ENCODE peak calls at places on chromosomes 5 and 9, in ten cellular contexts. One of them, this sample, is unnamed.

GRCh38 chr5:169424956-169425318 is 124.0 kb upstream of the SLIT3 start:
- DNase-seq in SK-N-SH: no peak
- DNase-seq in PC-3: no peak
- DNase-seq in MM.1S: no peak
- DNase-seq in upper lobe of right lung: no peak
- DNase-seq in CD8-positive, alpha-beta T cell: no peak
- DNase-seq in psoas muscle: no peak
- DNase-seq in foreskin fibroblast: peak
- DNase-seq in MCF 10A: no peak
- DNase-seq in GM12865: no peak
- DNase-seq in this sample: no peak

GRCh38 chr9:33192493-33193245 is 25.5 kb upstream of the B4GALT1 start:
- DNase-seq in CD8-positive, alpha-beta T cell: no peak
- DNase-seq in foreskin fibroblast: peak
- DNase-seq in upper lobe of right lung: no peak
- DNase-seq in GM12865: no peak
- DNase-seq in PC-3: no peak
- DNase-seq in MCF 10A: no peak
- DNase-seq in psoas muscle: no peak
- DNase-seq in MM.1S: no peak
- DNase-seq in SK-N-SH: no peak
- DNase-seq in this sample: no peak

GRCh38 chr9:13445123-13445522 is 165.6 kb upstream of the MPDZ start:
- DNase-seq in PC-3: no peak
- DNase-seq in upper lobe of right lung: no peak
- DNase-seq in foreskin fibroblast: no peak
- DNase-seq in psoas muscle: peak
- DNase-seq in CD8-positive, alpha-beta T cell: no peak
- DNase-seq in SK-N-SH: no peak
- DNase-seq in GM12865: no peak
- DNase-seq in MM.1S: no peak
- DNase-seq in MCF 10A: no peak
- DNase-seq in this sample: no peak

GRCh38 chr5:151223447-151224264 is at the start of gene CCDC69:
- DNase-seq in SK-N-SH: peak
- DNase-seq in psoas muscle: peak
- DNase-seq in foreskin fibroblast: peak
- DNase-seq in MCF 10A: peak
- DNase-seq in GM12865: peak
- DNase-seq in CD8-positive, alpha-beta T cell: peak
- DNase-seq in MM.1S: peak
- DNase-seq in PC-3: peak
- DNase-seq in upper lobe of right lung: peak
- DNase-seq in this sample: peak

GRCh38 chr5:91384671-91385430 is 1.7 kb upstream of the ARRDC3 start:
- DNase-seq in PC-3: peak
- DNase-seq in foreskin fibroblast: peak
- DNase-seq in SK-N-SH: peak
- DNase-seq in MCF 10A: peak
- DNase-seq in CD8-positive, alpha-beta T cell: no peak
- DNase-seq in psoas muscle: no peak
- DNase-seq in MM.1S: peak
- DNase-seq in GM12865: peak
- DNase-seq in upper lobe of right lung: no peak
- DNase-seq in this sample: peak

GRCh38 chr9:25677301-25678146 is 720 bp downstream of the TUSC1 start:
- DNase-seq in foreskin fibroblast: peak
- DNase-seq in PC-3: peak
- DNase-seq in GM12865: no peak
- DNase-seq in MCF 10A: peak
- DNase-seq in CD8-positive, alpha-beta T cell: no peak
- DNase-seq in SK-N-SH: peak
- DNase-seq in upper lobe of right lung: peak
- DNase-seq in MM.1S: no peak
- DNase-seq in psoas muscle: peak
- DNase-seq in this sample: peak

GRCh38 chr5:132250547-132250946 is 6.9 kb upstream of the PDLIM4 start:
- DNase-seq in MM.1S: no peak
- DNase-seq in MCF 10A: no peak
- DNase-seq in SK-N-SH: no peak
- DNase-seq in upper lobe of right lung: peak
- DNase-seq in PC-3: no peak
- DNase-seq in foreskin fibroblast: no peak
- DNase-seq in GM12865: no peak
- DNase-seq in CD8-positive, alpha-beta T cell: no peak
- DNase-seq in psoas muscle: no peak
- DNase-seq in this sample: no peak

GRCh38 chr5:142192799-142193428 is 84.3 kb downstream of the NDFIP1 start:
- DNase-seq in foreskin fibroblast: no peak
- DNase-seq in upper lobe of right lung: no peak
- DNase-seq in GM12865: no peak
- DNase-seq in MM.1S: no peak
- DNase-seq in psoas muscle: no peak
- DNase-seq in MCF 10A: no peak
- DNase-seq in PC-3: no peak
- DNase-seq in SK-N-SH: no peak
- DNase-seq in CD8-positive, alpha-beta T cell: no peak
- DNase-seq in this sample: no peak

GRCh38 chr5:151082976-151083651 is 2.3 kb upstream of the TNIP1 start:
- DNase-seq in CD8-positive, alpha-beta T cell: no peak
- DNase-seq in PC-3: peak
- DNase-seq in SK-N-SH: no peak
- DNase-seq in GM12865: peak
- DNase-seq in MCF 10A: peak
- DNase-seq in upper lobe of right lung: peak
- DNase-seq in psoas muscle: peak
- DNase-seq in MM.1S: peak
- DNase-seq in foreskin fibroblast: no peak
- DNase-seq in this sample: no peak

GRCh38 chr9:35908484-35909125 is 685 bp upstream of the SPAAR start:
- DNase-seq in CD8-positive, alpha-beta T cell: no peak
- DNase-seq in psoas muscle: peak
- DNase-seq in MCF 10A: no peak
- DNase-seq in SK-N-SH: no peak
- DNase-seq in PC-3: peak
- DNase-seq in MM.1S: no peak
- DNase-seq in GM12865: no peak
- DNase-seq in foreskin fibroblast: peak
- DNase-seq in upper lobe of right lung: no peak
- DNase-seq in this sample: peak

GRCh38 chr5:72921886-72922285 is 34.0 kb upstream of the FCHO2 start:
- DNase-seq in MM.1S: no peak
- DNase-seq in SK-N-SH: no peak
- DNase-seq in CD8-positive, alpha-beta T cell: no peak
- DNase-seq in foreskin fibroblast: peak
- DNase-seq in PC-3: no peak
- DNase-seq in GM12865: no peak
- DNase-seq in psoas muscle: no peak
- DNase-seq in MCF 10A: no peak
- DNase-seq in upper lobe of right lung: no peak
- DNase-seq in this sample: no peak

GRCh38 chr5:72921103-72921502 is 34.7 kb upstream of the FCHO2 start:
- DNase-seq in foreskin fibroblast: no peak
- DNase-seq in SK-N-SH: no peak
- DNase-seq in upper lobe of right lung: no peak
- DNase-seq in psoas muscle: no peak
- DNase-seq in GM12865: no peak
- DNase-seq in PC-3: peak
- DNase-seq in MCF 10A: no peak
- DNase-seq in MM.1S: no peak
- DNase-seq in CD8-positive, alpha-beta T cell: no peak
- DNase-seq in this sample: no peak

GRCh38 chr5:72917371-72917776 is 38.5 kb upstream of the FCHO2 start:
- DNase-seq in CD8-positive, alpha-beta T cell: no peak
- DNase-seq in foreskin fibroblast: no peak
- DNase-seq in MM.1S: no peak
- DNase-seq in psoas muscle: no peak
- DNase-seq in GM12865: no peak
- DNase-seq in PC-3: no peak
- DNase-seq in MCF 10A: no peak
- DNase-seq in upper lobe of right lung: no peak
- DNase-seq in SK-N-SH: no peak
- DNase-seq in this sample: no peak

GRCh38 chr5:72925336-72926010 is 30.4 kb upstream of the FCHO2 start:
- DNase-seq in MCF 10A: no peak
- DNase-seq in foreskin fibroblast: no peak
- DNase-seq in PC-3: no peak
- DNase-seq in GM12865: no peak
- DNase-seq in psoas muscle: no peak
- DNase-seq in upper lobe of right lung: no peak
- DNase-seq in MM.1S: no peak
- DNase-seq in SK-N-SH: no peak
- DNase-seq in CD8-positive, alpha-beta T cell: no peak
- DNase-seq in this sample: no peak

DNA sequence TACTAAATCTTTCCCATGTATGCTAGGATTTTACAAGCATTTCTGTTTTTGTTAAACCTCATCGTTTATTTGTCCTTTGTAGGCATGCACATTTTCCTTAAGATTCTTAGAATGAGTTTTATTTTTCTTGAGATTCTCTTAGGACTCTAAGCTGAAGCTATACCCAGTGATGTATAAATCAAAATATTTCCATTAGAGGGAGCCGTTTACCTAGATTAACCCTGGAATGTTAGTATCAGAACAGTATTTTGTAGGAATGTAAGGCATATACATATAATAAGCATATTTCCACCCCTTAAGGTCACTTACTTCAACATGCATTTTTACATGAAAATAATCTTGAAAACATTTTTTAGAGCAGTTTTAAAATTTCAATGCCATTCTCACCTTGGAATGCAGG is 35.2 kb upstream of the FCHO2 start:
- DNase-seq in foreskin fibroblast: peak
- DNase-seq in MM.1S: peak
- DNase-seq in GM12865: no peak
- DNase-seq in CD8-positive, alpha-beta T cell: no peak
- DNase-seq in PC-3: peak
- DNase-seq in MCF 10A: peak
- DNase-seq in psoas muscle: no peak
- DNase-seq in upper lobe of right lung: no peak
- DNase-seq in SK-N-SH: no peak
- DNase-seq in this sample: no peak
- TF ChIP-seq CTCF in foreskin fibroblast: no peak
- TF ChIP-seq CTCF in MM.1S: peak
- TF ChIP-seq CTCF in GM12865: no peak
- TF ChIP-seq CTCF in CD8-positive, alpha-beta T cell: no peak
- TF ChIP-seq CTCF in PC-3: peak
- TF ChIP-seq CTCF in MCF 10A: peak
- TF ChIP-seq CTCF in psoas muscle: peak
- TF ChIP-seq CTCF in upper lobe of right lung: peak
- TF ChIP-seq CTCF in SK-N-SH: peak
- TF ChIP-seq CTCF in this sample: no peak

GRCh38 chr9:133485531-133486260 is 6.8 kb upstream of the SLC2A6 start:
- DNase-seq in SK-N-SH: no peak
- DNase-seq in GM12865: peak
- DNase-seq in MCF 10A: no peak
- DNase-seq in psoas muscle: peak
- DNase-seq in PC-3: no peak
- DNase-seq in upper lobe of right lung: peak
- DNase-seq in CD8-positive, alpha-beta T cell: no peak
- DNase-seq in MM.1S: peak
- DNase-seq in foreskin fibroblast: no peak
- DNase-seq in this sample: no peak

GRCh38 chr9:133487331-133487725 is 8.4 kb upstream of the SLC2A6 start:
- DNase-seq in GM12865: no peak
- DNase-seq in MM.1S: no peak
- DNase-seq in foreskin fibroblast: no peak
- DNase-seq in CD8-positive, alpha-beta T cell: no peak
- DNase-seq in PC-3: no peak
- DNase-seq in psoas muscle: peak
- DNase-seq in MCF 10A: no peak
- DNase-seq in upper lobe of right lung: no peak
- DNase-seq in SK-N-SH: no peak
- DNase-seq in this sample: no peak

GRCh38 chr9:133483611-133484010 is 4.7 kb upstream of the SLC2A6 start:
- DNase-seq in GM12865: no peak
- DNase-seq in MM.1S: no peak
- DNase-seq in foreskin fibroblast: no peak
- DNase-seq in SK-N-SH: no peak
- DNase-seq in MCF 10A: no peak
- DNase-seq in CD8-positive, alpha-beta T cell: no peak
- DNase-seq in upper lobe of right lung: peak
- DNase-seq in PC-3: no peak
- DNase-seq in psoas muscle: peak
- DNase-seq in this sample: no peak

GRCh38 chr9:133488686-133489252 is 9.9 kb upstream of the SLC2A6 start:
- DNase-seq in MM.1S: no peak
- DNase-seq in GM12865: no peak
- DNase-seq in MCF 10A: no peak
- DNase-seq in upper lobe of right lung: peak
- DNase-seq in SK-N-SH: no peak
- DNase-seq in PC-3: no peak
- DNase-seq in foreskin fibroblast: no peak
- DNase-seq in CD8-positive, alpha-beta T cell: no peak
- DNase-seq in psoas muscle: peak
- DNase-seq in this sample: no peak

GRCh38 chr9:133484671-133485437 is 6.0 kb upstream of the SLC2A6 start:
- DNase-seq in PC-3: peak
- DNase-seq in MM.1S: no peak
- DNase-seq in GM12865: no peak
- DNase-seq in upper lobe of right lung: peak
- DNase-seq in SK-N-SH: peak
- DNase-seq in CD8-positive, alpha-beta T cell: no peak
- DNase-seq in foreskin fibroblast: no peak
- DNase-seq in psoas muscle: peak
- DNase-seq in MCF 10A: no peak
- DNase-seq in this sample: no peak
- TF ChIP-seq CTCF in PC-3: no peak
- TF ChIP-seq CTCF in MM.1S: no peak
- TF ChIP-seq CTCF in GM12865: no peak
- TF ChIP-seq CTCF in upper lobe of right lung: no peak
- TF ChIP-seq CTCF in SK-N-SH: no peak
- TF ChIP-seq CTCF in CD8-positive, alpha-beta T cell: no peak
- TF ChIP-seq CTCF in foreskin fibroblast: no peak
- TF ChIP-seq CTCF in psoas muscle: no peak
- TF ChIP-seq CTCF in MCF 10A: no peak
- TF ChIP-seq CTCF in this sample: no peak

GRCh38 chr5:140043508-140043872 is 391 bp upstream of the NRG2 start:
- DNase-seq in SK-N-SH: peak
- DNase-seq in GM12865: peak
- DNase-seq in PC-3: peak
- DNase-seq in psoas muscle: no peak
- DNase-seq in MM.1S: no peak
- DNase-seq in CD8-positive, alpha-beta T cell: no peak
- DNase-seq in MCF 10A: peak
- DNase-seq in upper lobe of right lung: peak
- DNase-seq in foreskin fibroblast: no peak
- DNase-seq in this sample: peak
- TF ChIP-seq CTCF in SK-N-SH: peak
- TF ChIP-seq CTCF in GM12865: no peak
- TF ChIP-seq CTCF in PC-3: no peak
- TF ChIP-seq CTCF in psoas muscle: no peak
- TF ChIP-seq CTCF in MM.1S: no peak
- TF ChIP-seq CTCF in CD8-positive, alpha-beta T cell: no peak
- TF ChIP-seq CTCF in MCF 10A: no peak
- TF ChIP-seq CTCF in upper lobe of right lung: no peak
- TF ChIP-seq CTCF in foreskin fibroblast: no peak
- TF ChIP-seq CTCF in this sample: no peak

DNA sequence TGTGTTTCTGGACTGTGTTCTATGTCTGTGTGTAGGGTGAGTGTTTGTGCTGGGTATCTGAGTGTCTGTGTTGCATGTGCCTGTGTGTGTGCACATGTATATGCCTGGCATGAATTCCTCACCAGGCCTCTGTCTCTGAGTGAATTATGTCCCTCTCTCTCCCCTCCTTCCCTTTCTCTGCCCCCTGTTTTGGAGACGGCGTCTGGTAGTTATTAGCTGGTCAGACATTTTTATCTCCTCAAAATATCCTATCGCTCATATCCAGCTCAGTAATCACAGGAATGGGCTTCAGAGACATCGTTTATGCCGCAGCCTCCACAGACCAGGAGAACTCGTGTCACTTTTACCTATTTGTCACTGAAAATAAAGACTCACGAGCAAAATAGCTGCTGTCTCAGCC is 483.2 kb upstream of the BRINP1 start:
- DNase-seq in upper lobe of right lung: no peak
- DNase-seq in MCF 10A: no peak
- DNase-seq in MM.1S: no peak
- DNase-seq in GM12865: no peak
- DNase-seq in CD8-positive, alpha-beta T cell: no peak
- DNase-seq in PC-3: no peak
- DNase-seq in psoas muscle: no peak
- DNase-seq in SK-N-SH: peak
- DNase-seq in foreskin fibroblast: no peak
- DNase-seq in this sample: no peak
- TF ChIP-seq CTCF in upper lobe of right lung: no peak
- TF ChIP-seq CTCF in MCF 10A: no peak
- TF ChIP-seq CTCF in MM.1S: no peak
- TF ChIP-seq CTCF in GM12865: no peak
- TF ChIP-seq CTCF in CD8-positive, alpha-beta T cell: no peak
- TF ChIP-seq CTCF in PC-3: no peak
- TF ChIP-seq CTCF in psoas muscle: no peak
- TF ChIP-seq CTCF in SK-N-SH: no peak
- TF ChIP-seq CTCF in foreskin fibroblast: no peak
- TF ChIP-seq CTCF in this sample: no peak